ENCODE peak calls at places on chromosomes 5 and 9, in five cellular contexts. K, F, E, I and P are unnamed samples.

GRCh38 chr5:133904641-133905040 is 63.8 kb downstream of the C5orf15 start:
- DNase-seq in F (no peak), K (no peak), E (no peak), I (no peak), P (no peak)

GRCh38 chr5:108420755-108421154 is 38.9 kb upstream of the FBXL17 start:
- DNase-seq in E (no peak), F (no peak), I (no peak), K (no peak), P (no peak)

GRCh38 chr9:3118081-3118480 is 274.2 kb upstream of the PUM3 start:
- DNase-seq in E (no peak), F (no peak), K (no peak), I (no peak), P (no peak)

GRCh38 chr5:98997000-98997399 is 68.2 kb upstream of the CHD1 start:
- DNase-seq in F (peak; percentile 47), I (no peak), K (no peak), E (no peak), P (peak; percentile 64)

GRCh38 chr9:137295313-137296213 is 6.5 kb downstream of the NRARP start:
- DNase-seq in E (peak; percentile 52), I (peak; percentile 22), F (peak; percentile 17), K (no peak), P (no peak)

GRCh38 chr9:38482918-38483592 is 58.8 kb upstream of the IGFBPL1 start:
- DNase-seq in E (no peak), K (no peak), F (peak; percentile 26), I (no peak), P (no peak)

GRCh38 chr9:27276182-27277030 is 20.5 kb downstream of the EQTN start:
- DNase-seq in E (peak; percentile 26), K (no peak), F (peak; percentile 78), I (no peak), P (peak; percentile 11)

GRCh38 chr9:5577225-5577624 is 51.7 kb upstream of the RIC1 start:
- DNase-seq in F (no peak), E (no peak), K (no peak), I (no peak), P (no peak)

GRCh38 chr9:130143974-130144373 is 28.2 kb upstream of the NCS1 start:
- DNase-seq in I (no peak), F (no peak), K (peak; percentile 79), E (no peak), P (no peak)

GRCh38 chr9:102499468-102499867 is 495.7 kb upstream of the CYLC2 start:
- DNase-seq in F (peak; percentile 12), E (no peak), K (no peak), I (no peak), P (no peak)

GRCh38 chr5:124480022-124480421 is 266.4 kb downstream of the ZNF608 start:
- DNase-seq in I (no peak), E (no peak), F (no peak), K (no peak), P (no peak)

GRCh38 chr9:94923333-94924089 is 197.0 kb downstream of the AOPEP start:
- DNase-seq in K (no peak), I (no peak), E (no peak), F (no peak), P (no peak)

GRCh38 chr5:155027993-155028629 is 14.6 kb downstream of the KIF4B start:
- DNase-seq in F (peak; percentile 18), I (no peak), K (no peak), E (no peak), P (no peak)
- TF ChIP-seq CTCF in F (peak; percentile 32), I (no peak), K (no peak), E (no peak), P (peak; percentile 9)

DNA sequence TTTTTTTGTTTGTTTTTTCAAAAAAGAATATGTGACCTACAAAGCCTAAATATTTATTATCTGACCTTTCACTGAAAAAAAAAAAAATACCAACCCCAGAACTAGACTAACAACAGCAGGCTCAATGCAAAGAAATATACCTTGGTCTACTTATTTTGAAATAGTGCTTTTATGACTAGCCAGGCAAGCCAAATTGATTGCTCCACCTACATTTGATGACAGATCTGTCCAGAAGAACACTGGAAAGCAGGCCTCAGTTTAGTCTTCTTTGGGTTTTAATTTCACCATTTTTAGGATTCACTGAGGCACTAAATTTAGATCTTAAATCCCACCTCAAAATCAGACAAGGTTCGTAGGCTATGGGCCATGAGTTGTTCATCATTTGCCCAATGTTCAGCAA is 97.3 kb downstream of the PLPP1 start:
- DNase-seq in I (no peak), E (no peak), K (no peak), F (no peak), P (no peak)
- H3K4me3 ChIP-seq in I (no peak overlapping the region), E (no peak overlapping the region), K (no peak overlapping the region), F (no peak overlapping the region), P (no peak overlapping the region)

GRCh38 chr5:146451411-146451810 is 4.3 kb downstream of the TCERG1 start:
- DNase-seq in F (no peak), E (no peak), K (no peak), I (no peak), P (no peak)
- TF ChIP-seq CTCF in F (peak; percentile 46), E (no peak), K (no peak), I (no peak), P (peak; percentile 15)

GRCh38 chr5:130479045-130479804 is 575.0 kb downstream of the CHSY3 start:
- DNase-seq in E (no peak), I (no peak), K (no peak), F (no peak), P (no peak)

DNA sequence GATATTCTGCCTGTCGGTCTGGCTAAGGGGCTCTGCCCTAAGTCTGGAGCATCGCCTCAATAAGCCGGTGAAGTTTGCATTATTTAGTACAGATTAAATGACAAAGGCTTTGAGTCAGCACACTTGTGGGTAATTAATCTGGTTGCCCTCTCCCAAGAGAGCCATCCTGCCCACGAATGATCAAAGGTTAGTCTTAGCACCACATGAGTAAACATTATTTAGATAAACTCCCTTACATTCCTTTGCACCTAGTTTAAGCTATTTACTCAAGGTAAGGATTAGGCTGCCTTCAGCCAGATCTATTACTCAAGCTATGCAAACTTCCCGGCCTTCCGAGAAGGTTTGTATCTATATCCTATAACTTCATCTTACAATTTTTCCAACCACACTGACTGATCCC is 572.1 kb downstream of the CHSY3 start:
- DNase-seq in I (no peak), E (no peak), K (no peak), F (no peak), P (no peak)
- H3K4me3 ChIP-seq in I (no peak overlapping the region), E (no peak overlapping the region), K (no peak overlapping the region), F (no peak overlapping the region), P (no peak overlapping the region)

DNA sequence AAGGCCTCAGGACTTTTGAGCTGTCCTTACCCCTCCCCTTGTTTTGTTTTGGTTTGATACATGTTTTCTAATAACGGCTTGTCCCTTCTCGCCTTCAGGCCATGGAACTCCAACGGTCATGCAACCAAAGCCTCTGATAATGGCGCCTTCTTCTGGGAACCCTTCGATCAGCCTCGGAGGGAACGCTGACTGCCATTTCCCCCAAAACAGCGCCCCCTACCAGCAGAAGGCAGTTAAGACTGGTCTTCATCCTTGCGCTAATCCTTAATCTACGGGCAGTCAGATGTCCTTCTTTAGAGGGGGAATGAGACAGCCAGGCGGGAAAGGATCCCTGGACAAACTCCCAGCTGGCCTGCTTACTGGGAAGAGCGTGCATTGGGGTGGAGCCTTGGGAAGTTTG is 276.6 kb downstream of the ICE1 start:
- DNase-seq in I (no peak), F (no peak), K (no peak), E (no peak), P (no peak)
- TF ChIP-seq CTCF in I (no peak), F (no peak), K (no peak), E (no peak), P (no peak)

DNA sequence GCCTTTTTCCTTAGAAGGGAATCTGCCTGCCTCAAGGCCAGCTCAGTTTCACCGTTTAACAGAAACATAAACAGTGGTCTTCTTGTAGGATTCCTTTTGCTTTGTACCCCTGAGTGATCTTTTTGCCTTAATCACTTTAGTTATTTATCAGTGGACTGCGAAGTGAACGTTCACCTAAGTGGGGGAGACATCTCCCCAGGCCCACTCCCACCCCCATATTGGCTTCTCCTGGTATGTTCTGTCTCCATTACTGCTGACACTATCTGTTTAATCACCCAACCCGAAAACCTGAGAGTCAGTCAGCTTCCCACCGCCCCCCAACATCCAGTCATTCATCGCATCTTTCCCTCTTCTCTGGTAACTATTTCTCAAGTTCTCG is 1.4 kb downstream of the SKP2 start:
- DNase-seq in I (no peak), F (no peak), K (no peak), E (no peak), P (no peak)
- H3K4me3 ChIP-seq in I (no peak overlapping the region), F (peak overlapping the region; percentile 75), K (peak overlapping the region; percentile 99), E (peak overlapping the region; percentile 98), P (peak overlapping the region; percentile 96)

GRCh38 chr9:125261501-125262216 is at the start of gene GAPVD1:
- DNase-seq in E (peak; percentile 88), K (peak; percentile 93), F (peak; percentile 79), I (peak; percentile 85), P (peak; percentile 40)
- TF ChIP-seq CTCF in E (peak; percentile 20), K (peak; percentile 50), F (peak; percentile 13), I (peak; percentile 54), P (peak; percentile 15)

GRCh38 chr9:126612813-126613641 is 701 bp upstream of the LMX1B start:
- DNase-seq in K (peak; percentile 63), I (no peak), F (no peak), E (no peak), P (no peak)
- H3K4me3 ChIP-seq in K (peak overlapping the region; percentile 41), I (peak overlapping the region; percentile 37), F (no peak overlapping the region), E (peak overlapping the region; percentile 9), P (no peak overlapping the region)